ENCODE peak calls at places on chromosome 14, in eight cellular contexts. E is activated T-helper 1 cell treated with anti-CD3 and anti-CD28 coated beads, Interleukin-12 subunit alpha, Interleukin-12 subunit beta, Interleukin-2, Interleukin-4 antibody, amounts not matched to agents 30 ng/mL and 10 ng/mL and 1 ng/mL, durations not matched to agents 14 hours and 24 hours and 36 hours; L is stimulated activated CD8-positive, alpha-beta memory T cell treated with anti-CD3 and anti-CD28 coated beads, Interleukin-15, amount 100 ng/mL, for 4 hours; A is Karpas-422; F is activated CD8-positive, alpha-beta memory T cell treated with anti-CD3 and anti-CD28 coated beads, Interleukin-2, amount 50 U/mL, for 4 hours; W is cardiac muscle cell; Y is activated CD4-positive, CD25-positive, alpha-beta regulatory T cell; G is T-helper 2 cell treated with Interferon-gamma antibody and Interleukin-4, amounts not matched to agents 5 μg/mL and 100 μg/mL, for 36 hours. S is an unnamed sample.

GRCh38 chr14:39267592-39268112 is 33.9 kb downstream of the MIA2 start:
- DNase-seq in E (no peak), L (no peak), A (peak), F (no peak), W (peak), Y (no peak), G (no peak), S (no peak)

GRCh38 chr14:30600907-30601578 is 21.1 kb upstream of the SCFD1 start:
- DNase-seq in E (no peak), L (no peak), A (no peak), F (no peak), W (no peak), Y (no peak), G (no peak), S (no peak)

GRCh38 chr14:21204167-21205025 is 48.5 kb upstream of the OR5AU1 start:
- DNase-seq in E (no peak), L (no peak), A (peak), F (no peak), W (no peak), Y (no peak), G (no peak), S (no peak)

GRCh38 chr14:20460458-20461229 is 590 bp downstream of the PIP4P1 start:
- DNase-seq in E (no peak), L (peak), A (peak), F (peak), W (no peak), Y (peak), G (no peak), S (no peak)

GRCh38 chr14:92747701-92748258 is 647 bp downstream of the LGMN start:
- DNase-seq in E (no peak), L (no peak), A (no peak), F (no peak), W (no peak), Y (no peak), G (no peak), S (no peak)

GRCh38 chr14:104999361-104999760 is 13.8 kb downstream of the CLBA1 start:
- DNase-seq in E (no peak), L (no peak), A (no peak), F (no peak), W (no peak), Y (no peak), G (no peak), S (no peak)

GRCh38 chr14:96363751-96364336 is 518 bp downstream of the GSKIP start:
- DNase-seq in E (peak), L (peak), A (peak), F (peak), W (peak), Y (no peak), G (peak), S (no peak)

GRCh38 chr14:55245657-55246268 is 25.5 kb upstream of the FBXO34 start:
- DNase-seq in E (no peak), L (no peak), A (peak), F (peak), W (peak), Y (no peak), G (no peak), S (no peak)

GRCh38 chr14:103753809-103754208 is 38.2 kb downstream of the ZFYVE21 start:
- DNase-seq in E (no peak), L (no peak), A (no peak), F (no peak), W (no peak), Y (no peak), G (no peak), S (no peak)

GRCh38 chr14:51507556-51508511 is 143.9 kb upstream of the FRMD6 start:
- DNase-seq in E (no peak), L (no peak), A (no peak), F (no peak), W (peak), Y (no peak), G (no peak), S (no peak)

GRCh38 chr14:96894966-96895365 is 97.8 kb downstream of the VRK1 start:
- DNase-seq in E (no peak), L (no peak), A (no peak), F (no peak), W (peak), Y (no peak), G (no peak), S (no peak)